ENCODE peak calls at places on chromosomes 1 and 21, in five cellular contexts. W is pancreas, B is fibroblast of mammary gland, M is OCI-LY7, I is IMR-90. T is an unnamed sample.

GRCh38 chr1:234989479-234990327 is 138.9 kb downstream of the TOMM20 start:
- DNase-seq in W (no peak), B (peak; percentile 33), M (no peak), I (no peak), T (no peak)

GRCh38 chr1:187070076-187070475 is 241.3 kb downstream of the PLA2G4A start:
- DNase-seq in W (no peak), B (peak; percentile 30), M (no peak), I (peak; percentile 29), T (no peak)

GRCh38 chr1:71809085-71809484 is 473.3 kb downstream of the NEGR1 start:
- DNase-seq in W (no peak), B (no peak), M (no peak), I (no peak), T (no peak)

GRCh38 chr1:183024352-183025337 is 1.4 kb downstream of the LAMC1 start:
- DNase-seq in W (no peak), B (no peak), M (peak; percentile 41), I (no peak), T (no peak)

GRCh38 chr21:26528882-26529281 is 44.2 kb downstream of the CYYR1 start:
- DNase-seq in W (no peak), B (no peak), M (no peak), I (no peak), T (no peak)

GRCh38 chr1:211613108-211613947 is 34.4 kb upstream of the SLC30A1 start:
- DNase-seq in W (no peak), B (peak; percentile 95), M (no peak), I (peak; percentile 94), T (no peak)

GRCh38 chr1:6991271-6991670 is 206.0 kb downstream of the CAMTA1 start:
- DNase-seq in W (no peak), B (peak; percentile 85), M (no peak), I (peak; percentile 77), T (no peak)

GRCh38 chr1:169345500-169345899 is 22.1 kb downstream of the NME7 start:
- DNase-seq in W (no peak), B (no peak), M (no peak), I (no peak), T (no peak)

GRCh38 chr1:1357871-1358432 is 403 bp downstream of the MXRA8 start:
- DNase-seq in W (no peak), B (no peak), M (no peak), I (peak; percentile 20), T (no peak)

GRCh38 chr1:19045898-19046889 is 89.7 kb upstream of the IFFO2 start:
- DNase-seq in W (peak; percentile 68), B (no peak), M (no peak), I (no peak), T (no peak)

GRCh38 chr1:176450526-176450925 is 12.4 kb upstream of the PAPPA2 start:
- DNase-seq in W (no peak), B (peak; percentile 77), M (no peak), I (no peak), T (no peak)

GRCh38 chr1:56382890-56383289 is 196.5 kb downstream of the PLPP3 start:
- DNase-seq in W (no peak), B (no peak), M (no peak), I (no peak), T (no peak)

GRCh38 chr1:19313636-19313959 is 1.5 kb downstream of the SLC66A1 start:
- DNase-seq in W (no peak), B (no peak), M (no peak), I (no peak), T (no peak)

GRCh38 chr1:24345334-24345733 is 26.2 kb downstream of the GRHL3 start:
- DNase-seq in W (no peak), B (no peak), M (no peak), I (no peak), T (no peak)

GRCh38 chr1:197951089-197951488 is 33.9 kb downstream of the LHX9 start:
- DNase-seq in W (no peak), B (no peak), M (no peak), I (no peak), T (no peak)

GRCh38 chr21:25895565-25896205 is 160.9 kb downstream of the GABPA start:
- DNase-seq in W (no peak), B (peak; percentile 50), M (peak; percentile 30), I (peak; percentile 45), T (no peak)

GRCh38 chr1:46991083-46991923 is 32.2 kb upstream of the CYP4X1 start:
- DNase-seq in W (no peak), B (peak; percentile 0), M (peak; percentile 4), I (no peak), T (no peak)

GRCh38 chr21:15520811-15521643 is 208.8 kb upstream of the USP25 start:
- DNase-seq in W (no peak), B (peak; percentile 6), M (peak; percentile 39), I (peak; percentile 0), T (no peak)

GRCh38 chr1:83827731-83828130 is 171.2 kb downstream of the TTLL7 start:
- DNase-seq in W (no peak), B (no peak), M (no peak), I (no peak), T (no peak)

GRCh38 chr1:173392895-173393654 is 84.1 kb upstream of the PRDX6 start:
- DNase-seq in W (no peak), B (peak; percentile 96), M (no peak), I (peak; percentile 90), T (no peak)

GRCh38 chr1:69569281-69569970 is 1.7 kb downstream of the LRRC7 start:
- DNase-seq in W (no peak), B (no peak), M (no peak), I (no peak), T (no peak)

GRCh38 chr1:154524881-154525280 is 22.7 kb upstream of the SHE start:
- DNase-seq in W (no peak), B (no peak), M (no peak), I (no peak), T (no peak)

GRCh38 chr1:114320586-114320985 is 166.9 kb upstream of the SYT6 start:
- DNase-seq in W (no peak), B (peak; percentile 90), M (no peak), I (peak; percentile 95), T (no peak)

GRCh38 chr1:18385239-18385790 is 95.4 kb upstream of the KLHDC7A start:
- DNase-seq in W (no peak), B (no peak), M (no peak), I (no peak), T (no peak)

GRCh38 chr21:41605178-41605933 is 97.4 kb upstream of the TMPRSS2 start:
- DNase-seq in W (no peak), B (no peak), M (no peak), I (no peak), T (no peak)

GRCh38 chr21:41602511-41602910 is 94.6 kb upstream of the TMPRSS2 start:
- DNase-seq in W (peak; percentile 21), B (no peak), M (no peak), I (no peak), T (no peak)

GRCh38 chr21:41604583-41605041 is 96.7 kb upstream of the TMPRSS2 start:
- DNase-seq in W (peak; percentile 19), B (no peak), M (no peak), I (peak; percentile 7), T (no peak)

GRCh38 chr21:41601573-41602371 is 93.8 kb upstream of the TMPRSS2 start:
- DNase-seq in W (peak; percentile 52), B (peak; percentile 11), M (no peak), I (peak; percentile 13), T (no peak)

DNA sequence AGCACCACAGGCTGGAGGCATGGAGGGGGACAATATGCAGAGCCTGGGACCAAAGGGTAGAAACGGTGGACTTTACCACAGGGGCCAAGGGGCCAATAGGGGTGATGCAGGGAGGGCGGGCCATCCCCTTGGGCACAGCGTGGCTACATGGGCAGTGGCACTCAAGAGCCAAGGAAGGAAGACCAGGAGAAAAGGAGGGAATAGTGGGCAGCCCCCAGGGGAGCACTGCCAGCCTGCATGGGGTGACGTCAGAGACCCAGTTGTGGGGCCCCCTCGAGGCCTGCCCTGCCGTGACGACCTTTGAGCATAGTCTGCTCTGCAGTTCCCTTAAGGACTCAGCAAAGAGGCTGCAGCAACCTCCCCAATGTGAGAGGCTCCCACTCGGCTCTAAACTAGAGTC is 95.5 kb upstream of the TMPRSS2 start:
- DNase-seq in W (peak; percentile 48), B (no peak), M (no peak), I (no peak), T (no peak)
- H3K4me3 ChIP-seq in W (no peak overlapping the region), B (no peak overlapping the region), M (no peak overlapping the region), I (no peak overlapping the region), T (no peak overlapping the region)

GRCh38 chr1:20729990-20730689 is 2.4 kb downstream of the SH2D5 start:
- DNase-seq in W (no peak), B (no peak), M (no peak), I (no peak), T (no peak)
- H3K4me3 ChIP-seq in W (no peak overlapping the region), B (no peak overlapping the region), M (no peak overlapping the region), I (no peak overlapping the region), T (no peak overlapping the region)

DNA sequence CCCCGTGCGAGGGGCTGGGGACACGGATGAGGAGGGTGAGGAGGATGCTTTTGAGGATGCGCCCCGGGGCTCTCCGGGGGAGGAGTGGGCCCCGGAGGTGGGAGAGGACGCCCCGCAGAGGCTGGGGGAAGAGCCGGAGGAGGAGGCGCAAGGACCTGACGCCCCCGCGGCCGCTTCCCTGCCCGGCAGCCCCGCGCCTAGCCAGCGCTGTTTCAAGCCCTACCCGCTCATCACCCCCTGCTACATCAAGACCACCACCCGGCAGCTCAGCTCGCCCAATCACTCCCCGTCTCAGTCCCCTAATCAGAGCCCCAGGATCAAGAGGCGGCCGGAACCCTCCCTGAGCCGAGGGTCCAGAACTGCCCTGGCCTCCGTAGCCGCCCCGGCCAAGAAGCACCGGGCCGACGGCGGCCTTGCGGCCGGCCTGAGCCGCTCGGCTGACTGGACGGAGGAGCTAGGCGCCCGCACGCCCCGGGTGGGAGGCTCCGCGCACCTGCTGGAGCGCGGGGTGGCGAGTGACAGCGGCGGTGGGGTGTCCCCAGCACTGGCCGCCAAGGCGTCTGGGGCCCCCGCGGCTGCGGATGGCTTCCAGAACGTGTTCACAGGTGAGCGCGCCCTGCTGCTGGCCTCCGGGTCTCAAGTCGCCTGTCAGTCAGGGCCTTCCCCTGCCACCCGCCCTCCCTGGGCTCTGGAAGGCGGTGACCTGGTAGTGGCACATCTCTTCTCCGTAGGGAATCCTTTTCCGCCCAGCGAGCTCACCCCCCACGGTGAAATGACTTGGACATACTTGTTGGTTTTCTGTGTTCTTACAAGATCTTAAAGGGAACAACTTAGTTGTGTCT is 1.7 kb downstream of the FMN2 start:
- DNase-seq in W (peak; percentile 62), B (no peak), M (no peak), I (no peak), T (no peak)
- H3K4me3 ChIP-seq in W (no peak overlapping the region), B (peak overlapping the region; percentile 60), M (no peak overlapping the region), I (peak overlapping the region; percentile 89), T (no peak overlapping the region)

GRCh38 chr1:226128487-226129075 is 58.0 kb downstream of the ACBD3 start:
- DNase-seq in W (peak; percentile 46), B (peak; percentile 25), M (no peak), I (peak; percentile 51), T (no peak)
- H3K4me3 ChIP-seq in W (no peak overlapping the region), B (no peak overlapping the region), M (peak overlapping the region; percentile 56), I (no peak overlapping the region), T (peak overlapping the region; percentile 47)

GRCh38 chr1:160357286-160358002 is 9.4 kb upstream of the NHLH1 start:
- DNase-seq in W (no peak), B (peak; percentile 37), M (no peak), I (no peak), T (no peak)
- H3K4me3 ChIP-seq in W (no peak overlapping the region), B (no peak overlapping the region), M (no peak overlapping the region), I (no peak overlapping the region), T (no peak overlapping the region)

GRCh38 chr1:9718006-9718680 is 66.6 kb downstream of the PIK3CD start:
- DNase-seq in W (no peak), B (no peak), M (no peak), I (no peak), T (no peak)
- H3K4me3 ChIP-seq in W (no peak overlapping the region), B (no peak overlapping the region), M (peak overlapping the region; percentile 79), I (no peak overlapping the region), T (no peak overlapping the region)

GRCh38 chr1:165899461-165899941 is 72.1 kb downstream of the UCK2 start:
- DNase-seq in W (no peak), B (peak; percentile 30), M (no peak), I (peak; percentile 23), T (no peak)
- H3K4me3 ChIP-seq in W (no peak overlapping the region), B (no peak overlapping the region), M (no peak overlapping the region), I (no peak overlapping the region), T (no peak overlapping the region)

T was measured in GM12864.